ENCODE peak calls at places on chromosomes 3 and 15, in five cellular contexts. S is lung, X is epithelial cell of esophagus, L is foreskin fibroblast, K is AG04450. C is an unnamed sample.

GRCh38 chr3:49788056-49788455 is 1.7 kb upstream of the IP6K1 start:
- DNase-seq in S (no peak), X (no peak), L (no peak), K (no peak), C (no peak)

GRCh38 chr15:78265752-78266224 is 1.4 kb downstream of the DNAJA4 start:
- DNase-seq in S (no peak), X (peak; percentile 91), L (no peak), K (peak; percentile 43), C (peak; percentile 94)

GRCh38 chr3:5473471-5473870 is 286.0 kb downstream of the EDEM1 start:
- DNase-seq in S (no peak), X (no peak), L (no peak), K (no peak), C (no peak)

GRCh38 chr15:77504310-77504709 is 83.6 kb downstream of the HMG20A start:
- DNase-seq in S (peak; percentile 81), X (no peak), L (no peak), K (no peak), C (no peak)

GRCh38 chr3:112377418-112378071 is 44.6 kb downstream of the CD200 start:
- DNase-seq in S (no peak), X (no peak), L (no peak), K (no peak), C (no peak)

GRCh38 chr3:12992629-12993021 is 80.6 kb downstream of the IQSEC1 start:
- DNase-seq in S (no peak), X (no peak), L (no peak), K (no peak), C (no peak)

GRCh38 chr3:46406786-46407611 is at the start of the genes CCR5AS and CCRL2:
- DNase-seq in S (peak; percentile 83), X (peak; percentile 27), L (peak; percentile 14), K (no peak), C (no peak)

GRCh38 chr3:16147226-16147625 is 27.3 kb upstream of the GALNT15 start:
- DNase-seq in S (no peak), X (peak; percentile 83), L (peak; percentile 73), K (no peak), C (no peak)

GRCh38 chr15:23759964-23760363 is 72.9 kb upstream of the NDN start:
- DNase-seq in S (no peak), X (no peak), L (no peak), K (no peak), C (no peak)

GRCh38 chr3:114418724-114419543 is 125.1 kb downstream of the TIGIT start:
- DNase-seq in S (no peak), X (peak; percentile 86), L (peak; percentile 80), K (peak; percentile 87), C (peak; percentile 25)

GRCh38 chr15:24777307-24777706 is 101.7 kb downstream of the NPAP1 start:
- DNase-seq in S (no peak), X (no peak), L (no peak), K (no peak), C (no peak)

GRCh38 chr3:192890348-192891335 is 27.0 kb downstream of the MB21D2 start:
- DNase-seq in S (no peak), X (peak; percentile 27), L (no peak), K (no peak), C (no peak)

GRCh38 chr3:172564499-172564898 is 41.3 kb upstream of the TNFSF10 start:
- DNase-seq in S (no peak), X (no peak), L (no peak), K (no peak), C (no peak)

GRCh38 chr3:126342991-126343661 is 14.1 kb downstream of the KLF15 start:
- DNase-seq in S (no peak), X (no peak), L (no peak), K (no peak), C (no peak)

GRCh38 chr3:123064506-123064905 is 2.3 kb upstream of the PDIA5 start:
- DNase-seq in S (no peak), X (no peak), L (no peak), K (no peak), C (no peak)

GRCh38 chr3:69012836-69013255 is 638 bp downstream of the EOGT start:
- DNase-seq in S (peak; percentile 49), X (no peak), L (peak; percentile 46), K (no peak), C (no peak)

GRCh38 chr15:39118510-39118909 is 462.4 kb upstream of the THBS1 start:
- DNase-seq in S (no peak), X (peak; percentile 63), L (peak; percentile 75), K (no peak), C (no peak)

GRCh38 chr3:42515976-42516375 is 13.5 kb downstream of the VIPR1 start:
- DNase-seq in S (no peak), X (peak; percentile 78), L (no peak), K (no peak), C (no peak)

GRCh38 chr3:181567446-181568075 is 144.2 kb upstream of the SOX2 start:
- DNase-seq in S (no peak), X (peak; percentile 90), L (no peak), K (no peak), C (no peak)

GRCh38 chr3:61564405-61565059 is 3.2 kb downstream of the PTPRG start:
- DNase-seq in S (peak; percentile 80), X (peak; percentile 72), L (peak; percentile 72), K (peak; percentile 27), C (peak; percentile 28)

GRCh38 chr3:188323067-188323842 is 169.3 kb downstream of the LPP start:
- DNase-seq in S (no peak), X (no peak), L (no peak), K (no peak), C (no peak)

GRCh38 chr15:66655511-66655910 is 46.5 kb upstream of the SMAD6 start:
- DNase-seq in S (no peak), X (no peak), L (no peak), K (no peak), C (no peak)

GRCh38 chr3:11582123-11582968 is 61.4 kb downstream of the VGLL4 start:
- DNase-seq in S (peak; percentile 61), X (peak; percentile 61), L (peak; percentile 79), K (peak; percentile 75), C (peak; percentile 63)
- H3K4me3 ChIP-seq in S (no peak overlapping the region), X (peak overlapping the region; percentile 34), L (peak overlapping the region; percentile 51), K (peak overlapping the region; percentile 63), C (peak overlapping the region; percentile 51)

GRCh38 chr3:131541288-131541687 is 38.5 kb upstream of the MRPL3 start:
- DNase-seq in S (no peak), X (no peak), L (no peak), K (no peak), C (no peak)

GRCh38 chr3:131540821-131541220 is 38.0 kb upstream of the MRPL3 start:
- DNase-seq in S (no peak), X (no peak), L (no peak), K (no peak), C (no peak)

GRCh38 chr3:131544557-131544956 is 41.8 kb upstream of the MRPL3 start:
- DNase-seq in S (no peak), X (peak; percentile 22), L (no peak), K (no peak), C (no peak)

GRCh38 chr3:131540143-131540542 is 37.4 kb upstream of the MRPL3 start:
- DNase-seq in S (no peak), X (no peak), L (no peak), K (no peak), C (no peak)

DNA sequence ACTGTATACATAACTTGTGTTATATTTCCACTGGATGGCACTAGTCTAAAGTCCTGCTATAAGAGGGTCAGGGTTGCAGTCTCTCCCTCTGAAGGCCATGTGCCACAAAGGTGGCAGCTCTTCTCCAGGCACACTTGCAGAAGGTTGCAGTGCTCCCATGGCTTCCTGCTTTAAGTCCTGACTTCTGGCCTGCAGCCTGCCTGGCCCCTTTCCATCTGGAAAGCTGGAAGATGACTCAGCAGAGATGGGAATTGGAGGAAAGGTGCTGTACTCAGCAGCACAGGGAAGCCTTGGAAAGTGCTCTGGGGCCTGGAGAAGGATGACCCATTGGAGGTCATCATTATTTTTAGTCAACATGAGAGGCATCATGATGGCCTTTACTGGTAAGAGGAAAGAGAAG is 40.9 kb upstream of the MRPL3 start:
- DNase-seq in S (peak; percentile 34), X (peak; percentile 71), L (peak; percentile 92), K (peak; percentile 44), C (peak; percentile 47)
- TF ChIP-seq CTCF in S (no peak), X (no peak), L (no peak), K (no peak), C (no peak)

GRCh38 chr3:108125151-108125540 is 34.3 kb upstream of the CD47 start:
- DNase-seq in S (no peak), X (no peak), L (no peak), K (no peak), C (no peak)

GRCh38 chr3:108123326-108123725 is 32.5 kb upstream of the CD47 start:
- DNase-seq in S (no peak), X (no peak), L (no peak), K (no peak), C (no peak)

GRCh38 chr3:108125550-108126071 is 34.8 kb upstream of the CD47 start:
- DNase-seq in S (no peak), X (no peak), L (no peak), K (no peak), C (no peak)

GRCh38 chr3:108126348-108126747 is 35.5 kb upstream of the CD47 start:
- DNase-seq in S (no peak), X (no peak), L (no peak), K (no peak), C (no peak)

DNA sequence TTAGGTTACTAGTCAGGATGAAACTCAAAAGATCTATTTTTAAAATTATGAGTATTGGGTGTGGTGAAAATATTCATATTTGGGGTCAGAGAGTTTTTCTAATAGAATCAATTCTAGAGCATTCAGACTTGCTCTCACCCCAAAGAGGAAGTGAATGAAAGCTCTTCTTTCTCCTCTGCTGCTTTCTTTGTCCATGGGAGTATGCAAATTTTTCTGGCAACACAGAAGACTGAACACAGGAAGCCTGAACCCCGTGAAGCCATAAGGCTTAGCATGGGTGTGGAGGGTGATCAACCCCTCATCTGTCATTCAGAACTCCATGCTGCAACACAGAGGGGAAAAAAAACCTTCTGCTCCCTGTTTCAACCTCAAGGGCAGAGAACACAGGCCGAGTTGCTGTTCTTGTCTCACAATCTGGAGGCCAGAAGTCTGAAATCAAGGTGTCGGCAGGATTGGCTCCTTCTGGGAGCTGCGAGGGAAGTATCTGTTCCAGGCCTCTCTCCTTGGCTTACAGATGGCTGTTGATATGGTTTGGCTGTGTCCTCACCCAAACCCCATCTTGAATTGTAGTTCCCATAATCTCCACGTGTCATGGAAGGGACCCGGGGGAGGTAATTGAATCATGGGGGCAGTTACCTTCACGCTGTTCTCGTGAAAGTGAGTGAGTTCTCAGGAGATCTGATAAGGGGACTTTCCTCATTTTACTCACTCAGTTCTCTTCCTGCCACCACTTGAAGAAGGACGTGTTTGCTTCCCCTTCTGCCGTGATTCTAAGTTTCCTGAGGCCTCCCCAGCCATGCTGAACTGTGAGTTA is 33.7 kb upstream of the CD47 start:
- DNase-seq in S (no peak), X (no peak), L (no peak), K (no peak), C (no peak)
- H3K4me3 ChIP-seq in S (no peak overlapping the region), X (no peak overlapping the region), L (no peak overlapping the region), K (no peak overlapping the region), C (no peak overlapping the region)

DNA sequence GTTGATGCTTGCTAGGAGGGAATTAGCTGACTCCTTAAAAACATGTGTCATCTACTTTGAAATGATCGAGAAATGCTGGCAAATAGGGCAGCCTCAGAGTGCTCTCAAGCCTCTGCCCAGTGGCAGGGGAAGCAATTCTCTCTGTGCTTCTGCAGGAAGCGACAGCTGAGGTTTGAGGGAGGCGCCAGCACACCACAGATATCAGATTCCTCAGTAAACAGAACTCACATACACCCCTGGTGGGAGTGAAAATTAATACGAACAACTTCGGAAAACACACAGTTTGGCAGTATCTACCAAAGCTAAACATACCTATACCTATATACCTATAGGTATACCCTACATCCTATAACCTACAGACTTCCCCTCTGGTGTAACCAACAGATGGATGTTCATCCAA is 61.3 kb downstream of the NSMCE3 start:
- DNase-seq in S (no peak), X (no peak), L (peak; percentile 3), K (no peak), C (no peak)
- TF ChIP-seq CTCF in S (no peak), X (no peak), L (no peak), K (no peak), C (no peak)

GRCh38 chr3:58012302-58012701 is 4.1 kb downstream of the FLNB start:
- DNase-seq in S (no peak), X (no peak), L (no peak), K (no peak), C (no peak)
- H3K4me3 ChIP-seq in S (no peak overlapping the region), X (no peak overlapping the region), L (no peak overlapping the region), K (no peak overlapping the region), C (no peak overlapping the region)